ENCODE peak calls at places on chromosomes 2 and 18, in six cellular contexts. G is activated CD8-positive, alpha-beta memory T cell treated with anti-CD3 and anti-CD28 coated beads, Interleukin-2, amount 50 U/mL, for 48 hours; X is astrocyte of the spinal cord; Y is left lobe of liver; Z is GM06990; Q is dermis blood vessel endothelial cell. N is an unnamed sample.

GRCh38 chr2:119431976-119432881 is 575 bp downstream of the TMEM37 start:
- DNase-seq in Q (peak), Z (no peak), X (peak), Y (peak), G (no peak), N (no peak)

GRCh38 chr2:150586858-150587257 is 99.4 kb upstream of the RND3 start:
- DNase-seq in Z (no peak), G (no peak), Y (peak), X (peak), Q (peak), N (no peak)

GRCh38 chr2:30569991-30570390 is 122.9 kb downstream of the LCLAT1 start:
- DNase-seq in Y (no peak), X (peak), Q (no peak), G (no peak), Z (no peak), N (no peak)

GRCh38 chr18:72674710-72675109 is 130.6 kb upstream of the CBLN2 start:
- DNase-seq in Y (no peak), G (no peak), Z (peak), Q (no peak), X (no peak), N (no peak)

GRCh38 chr2:238684362-238685326 is 163.2 kb upstream of the TWIST2 start:
- DNase-seq in Q (peak), G (no peak), Y (no peak), X (peak), Z (no peak), N (no peak)

GRCh38 chr2:3651686-3652516 is 6.1 kb upstream of the ALLC start:
- DNase-seq in X (peak), Q (peak), Y (no peak), Z (peak), G (peak), N (peak)

GRCh38 chr2:96574364-96574763 is 37.8 kb downstream of the ARID5A start:
- DNase-seq in X (no peak), Z (no peak), Q (peak), G (no peak), Y (no peak), N (no peak)

GRCh38 chr2:101558740-101559508 is 84.0 kb upstream of the RFX8 start:
- DNase-seq in G (no peak), Y (no peak), Q (peak), Z (no peak), X (peak), N (no peak)

GRCh38 chr2:86441789-86442641 is 844 bp downstream of the KDM3A start:
- DNase-seq in X (peak), G (peak), Z (peak), Y (peak), Q (peak), N (peak)

GRCh38 chr2:6667326-6667725 is 198.4 kb downstream of the CMPK2 start:
- DNase-seq in X (peak), Z (no peak), G (no peak), Q (no peak), Y (no peak), N (no peak)

GRCh38 chr18:2302628-2303516 is 268.4 kb downstream of the METTL4 start:
- DNase-seq in Y (no peak), X (peak), G (no peak), Q (peak), Z (no peak), N (no peak)

GRCh38 chr2:217987391-217987790 is 15.4 kb downstream of the TNS1 start:
- DNase-seq in Y (no peak), Z (no peak), Q (no peak), X (no peak), G (no peak), N (no peak)

GRCh38 chr2:192029089-192029488 is 165.6 kb downstream of the TMEFF2 start:
- DNase-seq in Z (no peak), X (no peak), Q (peak), G (no peak), Y (no peak), N (no peak)

GRCh38 chr2:8575011-8575750 is 106.7 kb upstream of the ID2 start:
- DNase-seq in Z (no peak), G (peak), Q (no peak), Y (peak), X (no peak), N (peak)

GRCh38 chr2:224971214-224971613 is 71.1 kb downstream of the DOCK10 start:
- DNase-seq in Q (no peak), Z (peak), X (no peak), G (no peak), Y (no peak), N (no peak)

GRCh38 chr2:35871672-35872071 is 483.9 kb upstream of the CRIM1 start:
- DNase-seq in X (no peak), Y (no peak), Z (no peak), G (no peak), Q (peak), N (no peak)

GRCh38 chr2:15976334-15976733 is 36.0 kb downstream of the MYCN start:
- DNase-seq in X (no peak), Q (no peak), Y (no peak), Z (no peak), G (no peak), N (no peak)

GRCh38 chr2:200509227-200509607 is 651 bp downstream of the KCTD18 start:
- DNase-seq in Y (no peak), G (peak), X (peak), Z (peak), Q (peak), N (no peak)

GRCh38 chr2:67625671-67626070 is 228.5 kb downstream of the ETAA1 start:
- DNase-seq in X (peak), G (no peak), Y (no peak), Z (no peak), Q (no peak), N (no peak)

GRCh38 chr2:131036696-131037397 is 56.4 kb downstream of the FAM168B start:
- DNase-seq in Y (no peak), Q (no peak), Z (no peak), X (no peak), G (no peak), N (no peak)

GRCh38 chr2:7773362-7773973 is 856.3 kb downstream of the RNF144A start:
- DNase-seq in G (peak), Z (peak), Y (no peak), Q (no peak), X (no peak), N (no peak)

GRCh38 chr2:69149631-69150215 is 136.7 kb downstream of the ANTXR1 start:
- DNase-seq in Z (no peak), X (peak), Y (no peak), G (no peak), Q (no peak), N (no peak)

GRCh38 chr2:176814740-176815367 is 397.7 kb upstream of the HNRNPA3 start:
- DNase-seq in X (peak), Q (peak), Z (peak), Y (no peak), G (no peak), N (peak)

GRCh38 chr2:46937457-46937856 is 21.9 kb upstream of the MCFD2 start:
- DNase-seq in X (no peak), Z (no peak), Y (no peak), Q (peak), G (no peak), N (no peak)

GRCh38 chr2:173999272-173999671 is 34.1 kb upstream of the SP3 start:
- DNase-seq in X (no peak), G (no peak), Q (no peak), Z (no peak), Y (peak), N (no peak)

GRCh38 chr2:86477349-86477748 is 36.2 kb downstream of the KDM3A start:
- DNase-seq in Y (no peak), Q (no peak), Z (no peak), X (no peak), G (no peak), N (no peak)

GRCh38 chr2:235432741-235433520 is 60.9 kb upstream of the AGAP1 start:
- DNase-seq in Z (no peak), G (no peak), Y (no peak), X (no peak), Q (peak), N (no peak)

GRCh38 chr18:24535831-24536230 is 75.4 kb downstream of the HRH4 start:
- DNase-seq in Y (no peak), X (no peak), Q (no peak), Z (no peak), G (no peak), N (no peak)

GRCh38 chr2:205704101-205704741 is 21.9 kb downstream of the NRP2 start:
- DNase-seq in Q (peak), G (no peak), Y (no peak), X (peak), Z (no peak), N (no peak)

GRCh38 chr2:100821913-100822260 is 1.9 kb downstream of the NPAS2 start:
- DNase-seq in X (no peak), G (no peak), Z (no peak), Y (no peak), Q (no peak), N (no peak)

GRCh38 chr2:233938676-233939370 is 21.6 kb downstream of the TRPM8 start:
- DNase-seq in Z (no peak), Y (peak), G (no peak), X (no peak), Q (no peak), N (no peak)

GRCh38 chr18:48060947-48061346 is 130.5 kb upstream of the SMAD2 start:
- DNase-seq in Z (no peak), G (no peak), Y (no peak), Q (no peak), X (no peak), N (no peak)

GRCh38 chr2:46131-46470 is 204 bp downstream of the FAM110C start:
- DNase-seq in Y (no peak), Q (no peak), Z (no peak), X (no peak), G (peak), N (peak)

GRCh38 chr2:166115589-166115988 is 12.2 kb downstream of the SCN1A start:
- DNase-seq in X (no peak), Z (no peak), Q (no peak), G (no peak), Y (no peak), N (no peak)

GRCh38 chr2:201433389-201433995 is 17.8 kb downstream of the TRAK2 start:
- DNase-seq in G (no peak), Q (no peak), Y (no peak), X (no peak), Z (no peak), N (no peak)

GRCh38 chr18:31657823-31658669 is 26.3 kb downstream of the B4GALT6 start:
- DNase-seq in X (peak), Q (no peak), G (peak), Y (no peak), Z (peak), N (no peak)

GRCh38 chr2:16137080-16137755 is 196.9 kb downstream of the MYCN start:
- DNase-seq in X (no peak), Y (peak), Q (no peak), Z (no peak), G (no peak), N (no peak)

GRCh38 chr2:35783723-35784122 is 571.9 kb upstream of the CRIM1 start:
- DNase-seq in Y (no peak), G (no peak), X (peak), Q (peak), Z (no peak), N (no peak)

GRCh38 chr2:460861-461260 is 173.0 kb upstream of the ALKAL2 start:
- DNase-seq in G (peak), Y (no peak), Q (no peak), X (peak), Z (peak), N (peak)

N was measured in CD4-positive, alpha-beta memory T cell.